ENCODE peak calls at places on chromosome 22, in ten cellular contexts. R, A, C, N, Q, Y, H, Z, U and T are unnamed samples.
A peak's percentile ranks its signal among the peaks of the same experiment; 100 is the strongest.

GRCh38 chr22:20138868-20139267 is 7.3 kb downstream of the ZDHHC8 start:
- DNase-seq in R (no peak), A (no peak), C (no peak), N (no peak), Q (no peak), Y (no peak), H (no peak), Z (no peak), U (no peak), T (no peak)

GRCh38 chr22:30308518-30309230 is 18.1 kb downstream of the TBC1D10A start:
- DNase-seq in R (no peak), A (no peak), C (no peak), N (no peak), Q (peak; percentile 73), Y (no peak), H (peak; percentile 78), Z (peak; percentile 79), U (no peak), T (no peak)

GRCh38 chr22:44399906-44400762 is 87.4 kb upstream of the SHISAL1 start:
- DNase-seq in R (no peak), A (no peak), C (no peak), N (no peak), Q (no peak), Y (no peak), H (no peak), Z (no peak), U (no peak), T (no peak)

GRCh38 chr22:44407404-44408226 is 90.4 kb downstream of the RTL6 start:
- DNase-seq in R (no peak), A (no peak), C (no peak), N (no peak), Q (no peak), Y (no peak), H (no peak), Z (no peak), U (no peak), T (no peak)

GRCh38 chr22:35072939-35073338 is 7.0 kb downstream of the ISX start:
- DNase-seq in R (no peak), A (no peak), C (peak; percentile 13), N (no peak), Q (peak; percentile 3), Y (no peak), H (no peak), Z (peak; percentile 2), U (no peak), T (no peak)

GRCh38 chr22:44201556-44202129 is 20.9 kb downstream of the PARVG start:
- DNase-seq in R (no peak), A (no peak), C (no peak), N (no peak), Q (no peak), Y (no peak), H (no peak), Z (no peak), U (no peak), T (no peak)

GRCh38 chr22:41541484-41541883 is 2.8 kb downstream of the POLR3H start:
- DNase-seq in R (no peak), A (no peak), C (no peak), N (no peak), Q (no peak), Y (no peak), H (no peak), Z (no peak), U (no peak), T (no peak)

GRCh38 chr22:46267431-46268279 is at the start of gene TTC38:
- DNase-seq in R (peak; percentile 90), A (peak; percentile 85), C (peak; percentile 78), N (peak; percentile 92), Q (peak; percentile 60), Y (peak; percentile 73), H (peak; percentile 51), Z (peak; percentile 63), U (peak; percentile 77), T (peak; percentile 72)

GRCh38 chr22:30863161-30863833 is 105.3 kb downstream of the MORC2 start:
- DNase-seq in R (no peak), A (no peak), C (no peak), N (no peak), Q (peak; percentile 21), Y (peak; percentile 32), H (peak; percentile 23), Z (peak; percentile 16), U (no peak), T (no peak)

GRCh38 chr22:26586556-26587325 is 3.2 kb downstream of the TPST2 start:
- DNase-seq in R (no peak), A (no peak), C (no peak), N (no peak), Q (no peak), Y (no peak), H (no peak), Z (no peak), U (no peak), T (no peak)

GRCh38 chr22:26587991-26588613 is 1.8 kb downstream of the TPST2 start:
- DNase-seq in R (no peak), A (no peak), C (no peak), N (no peak), Q (no peak), Y (no peak), H (peak; percentile 24), Z (no peak), U (no peak), T (peak; percentile 38)

GRCh38 chr22:26584010-26584409 is 5.9 kb downstream of the TPST2 start:
- DNase-seq in R (no peak), A (no peak), C (no peak), N (no peak), Q (no peak), Y (no peak), H (no peak), Z (no peak), U (no peak), T (no peak)

GRCh38 chr22:26581769-26582168 is 8.2 kb downstream of the TPST2 start:
- DNase-seq in R (no peak), A (no peak), C (no peak), N (no peak), Q (no peak), Y (no peak), H (no peak), Z (no peak), U (no peak), T (no peak)

DNA sequence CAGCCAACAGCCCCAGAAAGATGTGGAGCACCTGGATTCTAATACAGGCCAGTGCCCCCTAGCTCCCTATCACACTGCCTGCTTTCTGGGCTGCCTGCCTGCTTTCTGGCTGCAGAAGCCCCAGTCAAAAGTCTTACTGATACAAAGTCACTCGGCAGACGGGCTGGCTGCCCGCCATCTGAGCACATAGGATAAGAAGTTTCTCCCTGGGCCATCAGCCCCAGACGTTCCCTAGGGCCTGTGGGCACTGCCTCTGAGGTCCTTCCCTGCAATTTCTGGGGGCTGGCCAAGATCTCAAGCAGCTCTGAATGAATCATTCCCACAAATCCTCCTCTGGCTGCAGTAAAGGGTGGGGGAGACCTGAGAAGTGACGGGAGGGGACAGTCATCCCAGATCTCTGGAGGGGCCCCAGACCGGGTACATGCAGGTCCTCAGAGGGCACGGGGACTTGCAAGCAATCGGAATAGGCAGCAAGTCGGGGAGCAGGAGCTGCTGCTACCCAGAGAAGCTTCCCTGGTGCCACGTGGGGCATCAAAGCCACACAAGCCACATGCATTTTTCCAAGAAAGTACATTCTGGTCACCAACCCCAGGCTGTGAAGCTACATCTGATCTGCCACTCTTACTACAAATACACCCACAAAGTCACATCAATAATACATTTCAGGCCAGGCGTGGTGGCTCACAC is 4.7 kb downstream of the TPST2 start:
- DNase-seq in R (no peak), A (no peak), C (peak; percentile 42), N (peak; percentile 56), Q (peak; percentile 79), Y (no peak), H (peak; percentile 72), Z (peak; percentile 68), U (peak; percentile 22), T (peak; percentile 90)
- TF ChIP-seq CTCF in R (no peak), A (no peak), C (no peak), N (no peak), Q (no peak), Y (no peak), H (no peak), Z (peak; percentile 12), U (no peak), T (peak; percentile 45)

GRCh38 chr22:23857606-23858483 is at the start of gene SLC2A11:
- DNase-seq in R (peak; percentile 94), A (peak; percentile 92), C (peak; percentile 85), N (peak; percentile 96), Q (peak; percentile 97), Y (peak; percentile 95), H (peak; percentile 89), Z (peak; percentile 96), U (peak; percentile 95), T (peak; percentile 96)
- TF ChIP-seq CTCF in R (peak; percentile 10), A (no peak), C (peak; percentile 32), N (peak; percentile 1), Q (peak; percentile 31), Y (no peak), H (peak; percentile 10), Z (peak; percentile 22), U (no peak), T (peak; percentile 44)

GRCh38 chr22:37728620-37729019 is 31.8 kb downstream of the TRIOBP start:
- DNase-seq in R (no peak), A (no peak), C (no peak), N (no peak), Q (no peak), Y (no peak), H (no peak), Z (no peak), U (no peak), T (no peak)

GRCh38 chr22:37725551-37726239 is 28.8 kb downstream of the TRIOBP start:
- DNase-seq in R (no peak), A (no peak), C (no peak), N (no peak), Q (no peak), Y (no peak), H (no peak), Z (no peak), U (no peak), T (no peak)

GRCh38 chr22:37731804-37732471 is 35.1 kb downstream of the TRIOBP start:
- DNase-seq in R (peak; percentile 66), A (no peak), C (no peak), N (no peak), Q (no peak), Y (no peak), H (no peak), Z (no peak), U (peak; percentile 84), T (no peak)

DNA sequence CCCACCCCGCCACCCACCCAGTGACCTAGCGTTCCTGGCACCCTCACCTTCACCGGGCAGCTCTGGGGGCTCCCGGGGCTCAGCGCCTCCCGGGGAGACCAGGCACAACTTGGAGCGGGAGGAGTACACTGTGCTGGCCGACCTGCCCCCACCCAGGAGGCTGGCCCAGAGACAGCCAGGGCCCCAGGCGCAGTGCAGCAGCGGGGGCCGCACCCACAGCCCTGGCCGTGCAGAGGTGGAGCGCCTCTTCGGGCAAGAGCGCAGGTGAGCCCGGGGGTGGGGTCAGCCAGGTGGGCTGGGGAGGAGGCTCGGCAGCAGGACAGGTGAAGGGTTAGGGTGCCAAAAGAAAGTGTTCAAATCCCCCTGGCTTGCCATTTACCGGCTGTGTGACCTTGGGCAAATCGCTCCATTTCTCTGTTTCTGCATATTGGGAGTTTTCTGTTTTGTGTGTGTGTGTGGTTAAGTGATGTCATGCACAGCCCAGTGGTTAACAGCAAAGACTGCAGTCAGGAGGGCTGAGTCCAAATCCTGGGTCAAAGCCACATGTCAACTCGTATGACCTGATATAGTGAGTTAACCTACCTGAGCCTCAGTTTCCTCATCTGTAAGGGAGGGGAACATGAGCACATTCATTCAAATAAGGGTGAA is 29.5 kb downstream of the TRIOBP start:
- DNase-seq in R (no peak), A (no peak), C (no peak), N (no peak), Q (peak; percentile 55), Y (no peak), H (peak; percentile 34), Z (peak; percentile 70), U (no peak), T (no peak)
- TF ChIP-seq CTCF in R (no peak), A (no peak), C (no peak), N (no peak), Q (peak; percentile 39), Y (peak; percentile 10), H (peak; percentile 14), Z (peak; percentile 46), U (no peak), T (peak; percentile 50)

GRCh38 chr22:49779226-49779625 is 48.4 kb downstream of the BRD1 start:
- DNase-seq in R (no peak), A (no peak), C (no peak), N (no peak), Q (no peak), Y (no peak), H (no peak), Z (no peak), U (no peak), T (no peak)
- TF ChIP-seq CTCF in R (no peak), A (no peak), C (no peak), N (no peak), Q (no peak), Y (no peak), H (no peak), Z (no peak), U (no peak), T (no peak)